ENCODE peak calls at places on chromosomes 2 and 18, in four cellular contexts. X, F, Z and G are unnamed samples.

GRCh38 chr18:49447810-49448745 is 12.4 kb downstream of the DYM start:
- DNase-seq in X (peak; percentile 10), F (peak; percentile 67), Z (peak; percentile 70), G (peak; percentile 58)

GRCh38 chr2:120456867-120457266 is 110.9 kb downstream of the INHBB start:
- DNase-seq in X (no peak), F (peak; percentile 50), Z (no peak), G (no peak)

GRCh38 chr2:17518212-17519154 is at the start of gene RAD51AP2:
- DNase-seq in X (peak; percentile 89), F (peak; percentile 94), Z (peak; percentile 66), G (peak; percentile 80)

GRCh38 chr2:184119920-184120820 is 478.2 kb upstream of the ZNF804A start:
- DNase-seq in X (peak; percentile 33), F (no peak), Z (no peak), G (no peak)

GRCh38 chr2:28636491-28636890 is 115.1 kb upstream of the PPP1CB start:
- DNase-seq in X (no peak), F (no peak), Z (no peak), G (no peak)

GRCh38 chr2:192245329-192245728 is 50.6 kb upstream of the TMEFF2 start:
- DNase-seq in X (no peak), F (no peak), Z (no peak), G (no peak)

GRCh38 chr18:57585846-57586242 is 658 bp downstream of the FECH start:
- DNase-seq in X (no peak), F (no peak), Z (no peak), G (no peak)

GRCh38 chr2:42141687-42142475 is 27.3 kb upstream of the EML4 start:
- DNase-seq in X (peak; percentile 93), F (peak; percentile 61), Z (peak; percentile 93), G (peak; percentile 76)

GRCh38 chr18:22822024-22822423 is 111.1 kb upstream of the RBBP8 start:
- DNase-seq in X (peak; percentile 89), F (peak; percentile 73), Z (peak; percentile 78), G (peak; percentile 35)

GRCh38 chr2:70966681-70967080 is 11.7 kb upstream of the ANKRD53 start:
- DNase-seq in X (no peak), F (peak; percentile 22), Z (no peak), G (no peak)

GRCh38 chr2:190863946-190864345 is 16.7 kb upstream of the GLS start:
- DNase-seq in X (no peak), F (no peak), Z (no peak), G (no peak)

GRCh38 chr18:46294325-46294724 is 190.1 kb downstream of the HAUS1 start:
- DNase-seq in X (no peak), F (peak; percentile 17), Z (no peak), G (no peak)

GRCh38 chr2:205755923-205756322 is 73.6 kb downstream of the NRP2 start:
- DNase-seq in X (peak; percentile 44), F (no peak), Z (peak; percentile 37), G (no peak)

GRCh38 chr2:212723226-212723625 is 184.6 kb upstream of the ERBB4 start:
- DNase-seq in X (peak; percentile 76), F (no peak), Z (peak; percentile 62), G (no peak)

GRCh38 chr2:191215205-191215604 is 30.0 kb upstream of the MYO1B start:
- DNase-seq in X (no peak), F (no peak), Z (no peak), G (no peak)

GRCh38 chr2:149573760-149574159 is 13.8 kb downstream of the MMADHC start:
- DNase-seq in X (no peak), F (no peak), Z (peak; percentile 48), G (no peak)

GRCh38 chr2:105241443-105241842 is at the start of gene GPR45:
- DNase-seq in X (no peak), F (no peak), Z (no peak), G (no peak)

GRCh38 chr2:3635171-3636008 is 22.6 kb upstream of the ALLC start:
- DNase-seq in X (no peak), F (peak; percentile 21), Z (no peak), G (no peak)

GRCh38 chr2:10166489-10167295 is 44.2 kb downstream of the RRM2 start:
- DNase-seq in X (no peak), F (no peak), Z (no peak), G (no peak)

GRCh38 chr2:133581027-133581760 is 12.9 kb upstream of the NCKAP5 start:
- DNase-seq in X (peak; percentile 54), F (no peak), Z (peak; percentile 86), G (no peak)

GRCh38 chr2:237900891-237901831 is 41.7 kb downstream of the RAMP1 start:
- DNase-seq in X (no peak), F (no peak), Z (no peak), G (no peak)

GRCh38 chr2:27869763-27870162 is 20.4 kb downstream of the RBKS start:
- DNase-seq in X (no peak), F (no peak), Z (no peak), G (no peak)

GRCh38 chr2:121489284-121489683 is 41.4 kb upstream of the RNU4ATAC start:
- DNase-seq in X (peak; percentile 20), F (no peak), Z (peak; percentile 68), G (no peak)

GRCh38 chr2:985317-985898 is 34.8 kb downstream of the SNTG2 start:
- DNase-seq in X (no peak), F (no peak), Z (no peak), G (no peak)

GRCh38 chr2:215878476-215879063 is 134.8 kb downstream of the MREG start:
- DNase-seq in X (peak; percentile 47), F (no peak), Z (peak; percentile 55), G (no peak)

GRCh38 chr2:147049888-147050446 is 794.9 kb upstream of the ACVR2A start:
- DNase-seq in X (no peak), F (no peak), Z (no peak), G (no peak)

GRCh38 chr18:35695803-35696202 is 114.3 kb downstream of the GALNT1 start:
- DNase-seq in X (no peak), F (no peak), Z (no peak), G (no peak)

GRCh38 chr18:44723973-44724778 is 43.5 kb downstream of the SETBP1 start:
- DNase-seq in X (no peak), F (no peak), Z (no peak), G (no peak)

GRCh38 chr18:61618816-61619215 is 274.0 kb downstream of the RNF152 start:
- DNase-seq in X (no peak), F (no peak), Z (no peak), G (no peak)

GRCh38 chr2:159129301-159129700 is 157.2 kb downstream of the WDSUB1 start:
- DNase-seq in X (no peak), F (no peak), Z (no peak), G (no peak)

GRCh38 chr2:216236486-216236885 is 127.3 kb downstream of the XRCC5 start:
- DNase-seq in X (no peak), F (no peak), Z (no peak), G (no peak)

GRCh38 chr2:240956935-240957655 is 41.3 kb upstream of the SNED1 start:
- DNase-seq in X (no peak), F (peak; percentile 20), Z (no peak), G (no peak)

GRCh38 chr18:26575865-26576217 is 27.5 kb upstream of the KCTD1 start:
- DNase-seq in X (no peak), F (no peak), Z (no peak), G (no peak)

GRCh38 chr18:62717059-62717849 is 1.9 kb downstream of the PHLPP1 start:
- DNase-seq in X (peak; percentile 70), F (peak; percentile 57), Z (peak; percentile 71), G (peak; percentile 70)

GRCh38 chr18:13223341-13224148 is 5.0 kb downstream of the LDLRAD4 start:
- DNase-seq in X (no peak), F (no peak), Z (no peak), G (peak; percentile 53)

GRCh38 chr18:65227970-65228369 is 522.8 kb upstream of the CDH7 start:
- DNase-seq in X (no peak), F (no peak), Z (no peak), G (no peak)

GRCh38 chr2:201699384-201699783 is 940 bp upstream of the MPP4 start:
- DNase-seq in X (peak; percentile 5), F (no peak), Z (no peak), G (no peak)

GRCh38 chr18:824179-824578 is 12.1 kb upstream of the YES1 start:
- DNase-seq in X (no peak), F (no peak), Z (no peak), G (no peak)

GRCh38 chr2:174014021-174014698 is 49.0 kb upstream of the SP3 start:
- DNase-seq in X (no peak), F (no peak), Z (no peak), G (no peak)
- H3K9ac ChIP-seq in X (no peak overlapping the region), F (no peak overlapping the region), Z (no peak overlapping the region), G (no peak overlapping the region)

GRCh38 chr2:160301420-160301819 is 101.3 kb upstream of the ITGB6 start:
- DNase-seq in X (no peak), F (no peak), Z (peak; percentile 52), G (no peak)
- H3K4me1 ChIP-seq in X (peaks cover 25% of the 10 kb centered on the region), F (peaks cover 3% of the 10 kb centered on the region), Z (peaks cover 20% of the 10 kb centered on the region), G (no peaks in the 10 kb centered on the region)

GRCh38 chr2:168175469-168175868 is 71.9 kb downstream of the STK39 start:
- DNase-seq in X (no peak), F (no peak), Z (no peak), G (no peak)

GRCh38 chr2:168178925-168179324 is 68.5 kb downstream of the STK39 start:
- DNase-seq in X (no peak), F (no peak), Z (no peak), G (no peak)

GRCh38 chr2:168178520-168178919 is 68.9 kb downstream of the STK39 start:
- DNase-seq in X (no peak), F (no peak), Z (no peak), G (no peak)

GRCh38 chr2:168174761-168175160 is 72.6 kb downstream of the STK39 start:
- DNase-seq in X (no peak), F (no peak), Z (no peak), G (no peak)

GRCh38 chr2:168176402-168176801 is 71.0 kb downstream of the STK39 start:
- DNase-seq in X (no peak), F (no peak), Z (no peak), G (no peak)
- H3K9ac ChIP-seq in X (no peak overlapping the region), F (no peak overlapping the region), Z (no peak overlapping the region), G (no peak overlapping the region)

DNA sequence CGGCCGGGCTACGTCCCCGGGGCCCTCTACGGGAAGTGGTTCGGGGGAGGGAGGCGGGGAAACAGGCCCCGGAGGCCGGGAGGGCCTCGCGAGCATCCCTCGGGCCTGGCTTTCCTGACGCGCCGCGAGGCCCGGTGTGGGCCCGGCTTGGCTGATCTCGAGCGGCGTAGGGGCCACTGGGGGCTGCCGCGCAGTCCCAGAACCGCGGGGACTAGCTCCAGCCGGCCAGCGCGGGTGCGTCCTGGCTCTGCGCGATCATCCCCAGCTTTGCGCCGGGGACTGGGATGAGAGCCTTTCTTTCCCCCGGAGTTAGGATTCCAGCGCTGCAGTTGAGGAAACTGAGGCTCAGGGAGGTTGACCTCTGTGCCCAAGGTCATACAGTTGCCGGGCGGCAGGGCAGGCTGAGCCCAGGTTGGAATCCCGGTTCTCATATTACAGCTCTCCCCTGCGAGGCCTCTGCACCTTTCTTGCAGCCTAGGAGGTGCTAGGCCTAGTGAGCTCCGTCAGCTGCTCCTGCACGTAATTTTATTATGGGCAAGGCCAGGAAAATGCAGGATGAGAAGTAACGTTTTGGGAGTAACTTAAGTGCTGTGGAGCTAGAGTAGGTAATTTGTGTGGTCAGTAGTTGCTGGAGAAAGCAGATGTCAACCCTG is 501 bp downstream of the LPIN1 start:
- DNase-seq in X (peak; percentile 26), F (peak; percentile 67), Z (peak; percentile 16), G (peak; percentile 66)
- H3K4me1 ChIP-seq in X (peaks cover 41% of the 10 kb centered on the region), F (peaks cover 13% of the 10 kb centered on the region), Z (peaks cover 13% of the 10 kb centered on the region), G (peaks cover 21% of the 10 kb centered on the region)

GRCh38 chr2:26691881-26692813 is at the start of gene KCNK3:
- DNase-seq in X (peak; percentile 16), F (peak; percentile 88), Z (peak; percentile 25), G (peak; percentile 28)
- H3K9ac ChIP-seq in X (no peak within 1 kb of the TSS), F (peak within 1 kb of the TSS; percentile 46), Z (no peak within 1 kb of the TSS), G (peak within 1 kb of the TSS; percentile 29)

GRCh38 chr18:47926101-47926850 is 4.2 kb downstream of the SMAD2 start:
- DNase-seq in X (no peak), F (no peak), Z (no peak), G (no peak)
- H3K4me1 ChIP-seq in X (peaks cover 8% of the 10 kb centered on the region), F (peaks cover 10% of the 10 kb centered on the region), Z (peaks cover 2% of the 10 kb centered on the region), G (peaks cover 9% of the 10 kb centered on the region)